ENCODE peak calls at places on chromosomes 5 and 9, in ten cellular contexts. S, R, J, C, I, T, K, M, O and X are unnamed samples.

GRCh38 chr5:134560698-134561097 is 35.2 kb downstream of the JADE2 start:
- DNase-seq in J (no peak), R (no peak), S (no peak), K (no peak), T (no peak), C (no peak), M (no peak), O (no peak), I (no peak), X (no peak)

GRCh38 chr5:149829954-149830353 is 99.8 kb downstream of the PPARGC1B start:
- DNase-seq in O (peak), S (no peak), T (no peak), R (no peak), K (no peak), M (no peak), C (no peak), J (peak), I (no peak), X (no peak)

GRCh38 chr5:53063791-53064190 is 45.8 kb downstream of the MOCS2 start:
- DNase-seq in O (no peak), K (no peak), I (no peak), J (no peak), M (no peak), R (no peak), S (no peak), C (no peak), T (no peak), X (no peak)

GRCh38 chr9:89870207-89870606 is 265.4 kb downstream of the GADD45G start:
- DNase-seq in C (no peak), T (no peak), K (no peak), S (no peak), M (no peak), R (peak), J (no peak), I (no peak), O (no peak), X (no peak)

GRCh38 chr5:107869459-107870115 is 198.8 kb upstream of the EFNA5 start:
- DNase-seq in I (no peak), O (peak), M (no peak), J (no peak), K (no peak), R (no peak), S (no peak), T (no peak), C (no peak), X (peak)

GRCh38 chr9:16206560-16206959 is 653.7 kb downstream of the CCDC171 start:
- DNase-seq in S (no peak), R (no peak), I (no peak), M (no peak), C (no peak), K (no peak), O (no peak), T (no peak), J (no peak), X (no peak)

GRCh38 chr9:35341585-35341984 is 148.3 kb upstream of the RUSC2 start:
- DNase-seq in M (no peak), C (peak), S (no peak), J (no peak), R (no peak), I (no peak), K (no peak), O (peak), T (no peak), X (peak)

GRCh38 chr9:122356627-122357026 is 14.2 kb upstream of the PTGS1 start:
- DNase-seq in M (no peak), T (no peak), C (no peak), R (peak), J (peak), O (no peak), S (peak), K (no peak), I (no peak), X (no peak)

GRCh38 chr9:119556129-119556875 is 187.1 kb upstream of the BRINP1 start:
- DNase-seq in K (no peak), R (peak), C (peak), T (peak), S (peak), I (no peak), M (peak), J (peak), O (peak), X (peak)

GRCh38 chr5:133441166-133441815 is 171.1 kb downstream of the FSTL4 start:
- DNase-seq in I (no peak), C (no peak), M (no peak), K (no peak), J (no peak), O (no peak), S (no peak), T (no peak), R (no peak), X (no peak)

GRCh38 chr5:37603072-37603471 is 224.0 kb downstream of the WDR70 start:
- DNase-seq in J (no peak), M (no peak), O (no peak), T (no peak), C (no peak), R (no peak), I (no peak), K (no peak), S (no peak), X (no peak)

GRCh38 chr5:16669776-16670175 is 53.0 kb upstream of the RETREG1 start:
- DNase-seq in S (no peak), M (no peak), K (no peak), J (no peak), R (no peak), I (no peak), O (no peak), T (no peak), C (no peak), X (no peak)

GRCh38 chr5:127042593-127042992 is 12.2 kb upstream of the MARCHF3 start:
- DNase-seq in C (no peak), R (no peak), T (no peak), O (no peak), K (no peak), I (no peak), M (no peak), S (no peak), J (no peak), X (no peak)

GRCh38 chr5:78235289-78235688 is 59.2 kb downstream of the AP3B1 start:
- DNase-seq in T (no peak), K (no peak), R (no peak), M (no peak), I (no peak), C (no peak), J (no peak), O (no peak), S (no peak), X (no peak)

GRCh38 chr5:133884525-133885311 is 83.7 kb downstream of the C5orf15 start:
- DNase-seq in I (no peak), O (no peak), T (no peak), J (no peak), C (no peak), K (no peak), R (no peak), S (no peak), M (no peak), X (no peak)